ENCODE peak calls at places on chromosomes 3 and 15, in five cellular contexts. V is H54; O is BE2C; B is activated T-cell treated with anti-CD3 and anti-CD28 coated beads, Interleukin-2, amount 50 U/mL, for 72 hours; Y is GM20000. T is an unnamed sample.

GRCh38 chr15:31269961-31270575 is 56.6 kb upstream of the KLF13 start:
- DNase-seq in B (no peak), Y (no peak), V (no peak), O (no peak), T (no peak)

GRCh38 chr15:91857224-91857585 is 3.7 kb downstream of the SLCO3A1 start:
- DNase-seq in Y (no peak), O (no peak), B (no peak), V (no peak), T (no peak)

GRCh38 chr3:141392018-141392370 is 23.7 kb downstream of the ZBTB38 start:
- DNase-seq in Y (no peak), O (no peak), B (no peak), V (no peak), T (no peak)

GRCh38 chr3:190001426-190001825 is 119.3 kb downstream of the P3H2 start:
- DNase-seq in V (no peak), B (no peak), Y (no peak), O (no peak), T (no peak)

GRCh38 chr3:41176554-41176953 is 22.8 kb upstream of the CTNNB1 start:
- DNase-seq in Y (no peak), V (no peak), O (no peak), B (no peak), T (no peak)

GRCh38 chr3:195441476-195441970 is 1.3 kb downstream of the ACAP2 start:
- DNase-seq in Y (no peak), V (no peak), O (no peak), B (no peak), T (no peak)

GRCh38 chr15:65254237-65254820 is 32.4 kb downstream of the PARP16 start:
- DNase-seq in Y (no peak), O (no peak), V (no peak), B (no peak), T (no peak)

GRCh38 chr3:61926913-61927312 is 365.5 kb downstream of the PTPRG start:
- DNase-seq in O (no peak), Y (no peak), V (no peak), B (no peak), T (no peak)

GRCh38 chr3:186380622-186381380 is 18.8 kb upstream of the DGKG start:
- DNase-seq in V (no peak), Y (no peak), B (no peak), O (no peak), T (no peak)

GRCh38 chr3:187770224-187770623 is 25.0 kb upstream of the BCL6 start:
- DNase-seq in O (no peak), V (no peak), B (peak; percentile 37), Y (peak; percentile 32), T (peak; percentile 13)

GRCh38 chr15:63052961-63053698 is 10.6 kb downstream of the TPM1 start:
- DNase-seq in B (no peak), Y (no peak), V (no peak), O (peak; percentile 66), T (no peak)

GRCh38 chr3:94494992-94495391 is 432.1 kb downstream of the NSUN3 start:
- DNase-seq in B (no peak), Y (no peak), O (no peak), V (no peak), T (no peak)

GRCh38 chr15:82043726-82044372 is 2.0 kb downstream of the MEX3B start:
- DNase-seq in O (no peak), Y (no peak), B (no peak), V (no peak), T (peak; percentile 71)

GRCh38 chr3:52175416-52176187 is 21.4 kb upstream of the POC1A start:
- DNase-seq in V (no peak), Y (no peak), B (no peak), O (no peak), T (no peak)

GRCh38 chr3:55549172-55549571 is 62.1 kb upstream of the WNT5A start:
- DNase-seq in O (no peak), B (no peak), Y (no peak), V (no peak), T (no peak)

GRCh38 chr3:60291115-60291514 is 960.1 kb downstream of the FHIT start:
- DNase-seq in B (no peak), Y (no peak), V (no peak), O (no peak), T (no peak)

GRCh38 chr15:82918607-82919230 is 33.8 kb downstream of the HOMER2 start:
- DNase-seq in V (no peak), B (no peak), Y (no peak), O (no peak), T (no peak)

GRCh38 chr3:126337980-126338651 is 19.1 kb downstream of the KLF15 start:
- DNase-seq in O (no peak), Y (no peak), B (no peak), V (no peak), T (no peak)

GRCh38 chr3:187935623-187936156 is 190.4 kb upstream of the BCL6 start:
- DNase-seq in V (no peak), Y (peak; percentile 62), O (peak; percentile 91), B (peak; percentile 68), T (no peak)